ENCODE peak calls at places on chromosomes 2 and 18, in eight cellular contexts. One of them, this sample, is unnamed.

GRCh38 chr2:223669453-223670225 is 67.5 kb upstream of the SCG2 start:
- DNase-seq in sigmoid colon: no peak
- DNase-seq in psoas muscle: no peak
- DNase-seq in AG04450: no peak
- DNase-seq in fibroblast of lung: peak
- DNase-seq in heart left ventricle: no peak
- DNase-seq in endothelial cell of umbilical vein: no peak
- DNase-seq in cardiac fibroblast: peak
- DNase-seq in this sample: no peak

GRCh38 chr2:224518806-224519580 is 66.2 kb downstream of the CUL3 start:
- DNase-seq in sigmoid colon: no peak
- DNase-seq in endothelial cell of umbilical vein: no peak
- DNase-seq in cardiac fibroblast: peak
- DNase-seq in heart left ventricle: no peak
- DNase-seq in psoas muscle: no peak
- DNase-seq in AG04450: peak
- DNase-seq in fibroblast of lung: peak
- DNase-seq in this sample: no peak

GRCh38 chr2:159262904-159263303 is 23.6 kb downstream of the WDSUB1 start:
- DNase-seq in psoas muscle: no peak
- DNase-seq in sigmoid colon: no peak
- DNase-seq in endothelial cell of umbilical vein: no peak
- DNase-seq in heart left ventricle: no peak
- DNase-seq in cardiac fibroblast: no peak
- DNase-seq in AG04450: no peak
- DNase-seq in fibroblast of lung: no peak
- DNase-seq in this sample: no peak

GRCh38 chr2:19664651-19665050 is 237.1 kb downstream of the TTC32 start:
- DNase-seq in fibroblast of lung: peak
- DNase-seq in psoas muscle: no peak
- DNase-seq in sigmoid colon: no peak
- DNase-seq in cardiac fibroblast: peak
- DNase-seq in endothelial cell of umbilical vein: no peak
- DNase-seq in AG04450: no peak
- DNase-seq in heart left ventricle: no peak
- DNase-seq in this sample: no peak

GRCh38 chr2:209772316-209772715 is 684 bp downstream of the UNC80 start:
- DNase-seq in cardiac fibroblast: no peak
- DNase-seq in fibroblast of lung: no peak
- DNase-seq in psoas muscle: no peak
- DNase-seq in AG04450: no peak
- DNase-seq in sigmoid colon: no peak
- DNase-seq in endothelial cell of umbilical vein: no peak
- DNase-seq in heart left ventricle: no peak
- DNase-seq in this sample: no peak

GRCh38 chr2:219314804-219315468 is 5.7 kb upstream of the PTPRN start:
- DNase-seq in endothelial cell of umbilical vein: no peak
- DNase-seq in sigmoid colon: no peak
- DNase-seq in cardiac fibroblast: peak
- DNase-seq in heart left ventricle: no peak
- DNase-seq in AG04450: no peak
- DNase-seq in fibroblast of lung: peak
- DNase-seq in psoas muscle: no peak
- DNase-seq in this sample: no peak

GRCh38 chr2:233801357-233802131 is 23.4 kb downstream of the MROH2A start:
- DNase-seq in fibroblast of lung: peak
- DNase-seq in AG04450: no peak
- DNase-seq in endothelial cell of umbilical vein: no peak
- DNase-seq in cardiac fibroblast: peak
- DNase-seq in sigmoid colon: no peak
- DNase-seq in heart left ventricle: no peak
- DNase-seq in psoas muscle: no peak
- DNase-seq in this sample: no peak

GRCh38 chr2:196718796-196719564 is 79.5 kb downstream of the CCDC150 start:
- DNase-seq in heart left ventricle: no peak
- DNase-seq in fibroblast of lung: peak
- DNase-seq in cardiac fibroblast: peak
- DNase-seq in sigmoid colon: no peak
- DNase-seq in endothelial cell of umbilical vein: no peak
- DNase-seq in AG04450: peak
- DNase-seq in psoas muscle: no peak
- DNase-seq in this sample: no peak

GRCh38 chr18:45608400-45608799 is 6.9 kb upstream of the SLC14A2 start:
- DNase-seq in fibroblast of lung: no peak
- DNase-seq in psoas muscle: no peak
- DNase-seq in cardiac fibroblast: no peak
- DNase-seq in heart left ventricle: no peak
- DNase-seq in endothelial cell of umbilical vein: no peak
- DNase-seq in AG04450: no peak
- DNase-seq in sigmoid colon: no peak
- DNase-seq in this sample: no peak

GRCh38 chr2:20707601-20708000 is 40.7 kb downstream of the GDF7 start:
- DNase-seq in psoas muscle: no peak
- DNase-seq in fibroblast of lung: no peak
- DNase-seq in AG04450: no peak
- DNase-seq in endothelial cell of umbilical vein: no peak
- DNase-seq in sigmoid colon: no peak
- DNase-seq in heart left ventricle: no peak
- DNase-seq in cardiac fibroblast: no peak
- DNase-seq in this sample: no peak

GRCh38 chr2:54524236-54524991 is 68.3 kb downstream of the SPTBN1 start:
- DNase-seq in psoas muscle: no peak
- DNase-seq in heart left ventricle: peak
- DNase-seq in fibroblast of lung: peak
- DNase-seq in AG04450: no peak
- DNase-seq in endothelial cell of umbilical vein: peak
- DNase-seq in cardiac fibroblast: peak
- DNase-seq in sigmoid colon: no peak
- DNase-seq in this sample: no peak

GRCh38 chr2:163863073-163863472 is 127.3 kb upstream of the FIGN start:
- DNase-seq in endothelial cell of umbilical vein: no peak
- DNase-seq in sigmoid colon: no peak
- DNase-seq in fibroblast of lung: no peak
- DNase-seq in cardiac fibroblast: no peak
- DNase-seq in heart left ventricle: no peak
- DNase-seq in AG04450: no peak
- DNase-seq in psoas muscle: no peak
- DNase-seq in this sample: no peak

GRCh38 chr2:25159947-25160346 is 8.4 kb downstream of the POMC start:
- DNase-seq in AG04450: no peak
- DNase-seq in fibroblast of lung: no peak
- DNase-seq in sigmoid colon: no peak
- DNase-seq in psoas muscle: no peak
- DNase-seq in endothelial cell of umbilical vein: no peak
- DNase-seq in cardiac fibroblast: peak
- DNase-seq in heart left ventricle: no peak
- DNase-seq in this sample: no peak

GRCh38 chr2:100919316-100919715 is 82.8 kb upstream of the RPL31 start:
- DNase-seq in AG04450: no peak
- DNase-seq in endothelial cell of umbilical vein: no peak
- DNase-seq in cardiac fibroblast: no peak
- DNase-seq in fibroblast of lung: no peak
- DNase-seq in psoas muscle: no peak
- DNase-seq in sigmoid colon: no peak
- DNase-seq in heart left ventricle: no peak
- DNase-seq in this sample: no peak

GRCh38 chr2:26245231-26245732 is 543 bp downstream of the HADHB start:
- DNase-seq in AG04450: no peak
- DNase-seq in cardiac fibroblast: peak
- DNase-seq in sigmoid colon: peak
- DNase-seq in heart left ventricle: peak
- DNase-seq in psoas muscle: peak
- DNase-seq in endothelial cell of umbilical vein: no peak
- DNase-seq in fibroblast of lung: peak
- DNase-seq in this sample: no peak

GRCh38 chr2:26245810-26246209 is 1.1 kb downstream of the HADHB start:
- DNase-seq in endothelial cell of umbilical vein: peak
- DNase-seq in sigmoid colon: no peak
- DNase-seq in cardiac fibroblast: peak
- DNase-seq in psoas muscle: no peak
- DNase-seq in fibroblast of lung: peak
- DNase-seq in heart left ventricle: no peak
- DNase-seq in AG04450: no peak
- DNase-seq in this sample: no peak

GRCh38 chr2:26243643-26244478 is 571 bp downstream of the HADHA start:
- DNase-seq in fibroblast of lung: peak
- DNase-seq in psoas muscle: no peak
- DNase-seq in heart left ventricle: no peak
- DNase-seq in AG04450: no peak
- DNase-seq in cardiac fibroblast: peak
- DNase-seq in endothelial cell of umbilical vein: peak
- DNase-seq in sigmoid colon: no peak
- DNase-seq in this sample: no peak

GRCh38 chr2:26246818-26247217 is 2.1 kb downstream of the HADHB start:
- DNase-seq in sigmoid colon: no peak
- DNase-seq in AG04450: peak
- DNase-seq in heart left ventricle: peak
- DNase-seq in psoas muscle: peak
- DNase-seq in cardiac fibroblast: peak
- DNase-seq in fibroblast of lung: peak
- DNase-seq in endothelial cell of umbilical vein: no peak
- DNase-seq in this sample: no peak

DNA sequence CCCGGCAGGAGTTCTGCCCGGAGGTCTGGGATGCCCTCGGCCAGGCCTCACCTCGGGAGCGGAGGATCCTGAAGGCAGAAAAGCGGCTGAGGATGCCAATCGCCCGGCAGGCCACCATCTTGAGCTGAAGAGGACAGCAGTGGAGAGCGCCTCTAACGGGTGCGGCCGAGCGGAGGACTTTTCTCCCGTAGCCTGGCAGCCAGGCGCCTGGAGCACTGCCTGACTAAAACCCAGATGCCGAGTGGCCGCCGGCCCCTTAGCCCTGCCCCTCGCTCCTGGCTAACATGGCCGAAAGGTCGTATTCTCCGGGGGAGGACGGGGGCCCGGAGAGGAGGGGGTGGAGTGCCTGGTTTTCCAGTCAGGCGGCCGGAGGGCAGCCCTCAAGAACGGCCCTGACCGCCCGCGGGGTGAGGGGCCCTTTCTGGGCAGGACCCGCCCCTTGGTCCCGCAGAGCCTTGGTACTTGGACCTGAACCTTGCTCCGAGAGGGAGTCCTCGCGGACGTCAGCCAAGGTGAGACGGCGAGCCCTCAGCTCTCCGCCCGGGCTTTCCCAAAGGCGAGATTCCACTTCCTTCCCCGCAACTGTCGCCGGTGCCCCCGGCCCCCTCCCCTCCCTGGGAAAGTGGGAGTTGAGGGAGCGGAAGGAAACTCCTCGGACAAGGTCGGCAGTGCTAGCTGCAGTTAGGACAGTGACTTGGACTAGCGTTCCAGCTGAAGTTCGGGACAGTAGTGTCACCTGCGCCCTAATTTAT is at the start of the genes HADHA and HADHB:
- DNase-seq in psoas muscle: peak
- DNase-seq in endothelial cell of umbilical vein: peak
- DNase-seq in AG04450: peak
- DNase-seq in sigmoid colon: peak
- DNase-seq in heart left ventricle: peak
- DNase-seq in cardiac fibroblast: peak
- DNase-seq in fibroblast of lung: peak
- DNase-seq in this sample: peak
- TF ChIP-seq CTCF in psoas muscle: no peak
- TF ChIP-seq CTCF in endothelial cell of umbilical vein: peak
- TF ChIP-seq CTCF in AG04450: peak
- TF ChIP-seq CTCF in sigmoid colon: no peak
- TF ChIP-seq CTCF in heart left ventricle: peak
- TF ChIP-seq CTCF in cardiac fibroblast: peak
- TF ChIP-seq CTCF in fibroblast of lung: peak
- TF ChIP-seq CTCF in this sample: peak

GRCh38 chr2:212494413-212495020 is 44.1 kb downstream of the ERBB4 start:
- DNase-seq in fibroblast of lung: no peak
- DNase-seq in endothelial cell of umbilical vein: no peak
- DNase-seq in psoas muscle: no peak
- DNase-seq in heart left ventricle: no peak
- DNase-seq in AG04450: no peak
- DNase-seq in cardiac fibroblast: no peak
- DNase-seq in sigmoid colon: no peak
- DNase-seq in this sample: no peak
- H3K4me3 ChIP-seq in fibroblast of lung: no peak
- H3K4me3 ChIP-seq in endothelial cell of umbilical vein: no peak
- H3K4me3 ChIP-seq in psoas muscle: no peak
- H3K4me3 ChIP-seq in heart left ventricle: no peak
- H3K4me3 ChIP-seq in AG04450: no peak
- H3K4me3 ChIP-seq in cardiac fibroblast: no peak
- H3K4me3 ChIP-seq in sigmoid colon: no peak
- H3K4me3 ChIP-seq in this sample: no peak

GRCh38 chr2:157751462-157752058 is 122.9 kb upstream of the ACVR1C start:
- DNase-seq in fibroblast of lung: peak
- DNase-seq in heart left ventricle: no peak
- DNase-seq in endothelial cell of umbilical vein: no peak
- DNase-seq in psoas muscle: peak
- DNase-seq in cardiac fibroblast: peak
- DNase-seq in AG04450: no peak
- DNase-seq in sigmoid colon: no peak
- DNase-seq in this sample: no peak
- TF ChIP-seq CTCF in fibroblast of lung: no peak
- TF ChIP-seq CTCF in heart left ventricle: no peak
- TF ChIP-seq CTCF in endothelial cell of umbilical vein: no peak
- TF ChIP-seq CTCF in psoas muscle: no peak
- TF ChIP-seq CTCF in cardiac fibroblast: no peak
- TF ChIP-seq CTCF in AG04450: no peak
- TF ChIP-seq CTCF in sigmoid colon: no peak
- TF ChIP-seq CTCF in this sample: no peak

GRCh38 chr2:27445155-27445554 is 3.0 kb downstream of the KRTCAP3 start:
- DNase-seq in AG04450: no peak
- DNase-seq in fibroblast of lung: no peak
- DNase-seq in sigmoid colon: no peak
- DNase-seq in psoas muscle: no peak
- DNase-seq in endothelial cell of umbilical vein: no peak
- DNase-seq in cardiac fibroblast: no peak
- DNase-seq in heart left ventricle: no peak
- DNase-seq in this sample: no peak

GRCh38 chr2:27441958-27442281 is 261 bp upstream of the KRTCAP3 start:
- DNase-seq in cardiac fibroblast: no peak
- DNase-seq in AG04450: no peak
- DNase-seq in endothelial cell of umbilical vein: no peak
- DNase-seq in fibroblast of lung: no peak
- DNase-seq in psoas muscle: no peak
- DNase-seq in heart left ventricle: no peak
- DNase-seq in sigmoid colon: no peak
- DNase-seq in this sample: no peak

GRCh38 chr2:27441226-27441926 is 805 bp upstream of the KRTCAP3 start:
- DNase-seq in fibroblast of lung: no peak
- DNase-seq in sigmoid colon: no peak
- DNase-seq in cardiac fibroblast: no peak
- DNase-seq in endothelial cell of umbilical vein: no peak
- DNase-seq in AG04450: no peak
- DNase-seq in heart left ventricle: no peak
- DNase-seq in psoas muscle: no peak
- DNase-seq in this sample: no peak

GRCh38 chr2:27442282-27442980 is at the start of gene KRTCAP3:
- DNase-seq in psoas muscle: peak
- DNase-seq in AG04450: no peak
- DNase-seq in endothelial cell of umbilical vein: no peak
- DNase-seq in sigmoid colon: no peak
- DNase-seq in cardiac fibroblast: no peak
- DNase-seq in heart left ventricle: no peak
- DNase-seq in fibroblast of lung: no peak
- DNase-seq in this sample: peak

DNA sequence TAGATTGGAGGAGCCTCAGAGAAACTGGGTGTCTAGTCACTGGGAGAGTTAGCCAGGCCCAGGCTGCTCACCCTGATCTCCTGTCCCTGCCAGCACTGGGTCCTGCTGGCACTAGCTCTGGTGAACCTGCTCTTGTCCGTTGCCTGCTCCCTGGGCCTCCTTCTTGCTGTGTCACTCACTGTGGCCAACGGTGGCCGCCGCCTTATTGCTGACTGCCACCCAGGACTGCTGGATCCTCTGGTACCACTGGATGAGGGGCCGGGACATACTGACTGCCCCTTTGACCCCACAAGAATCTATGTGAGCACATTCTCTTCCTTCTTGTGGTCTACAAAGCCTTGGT is 771 bp downstream of the KRTCAP3 start:
- DNase-seq in heart left ventricle: no peak
- DNase-seq in sigmoid colon: no peak
- DNase-seq in cardiac fibroblast: no peak
- DNase-seq in AG04450: no peak
- DNase-seq in fibroblast of lung: no peak
- DNase-seq in psoas muscle: peak
- DNase-seq in endothelial cell of umbilical vein: no peak
- DNase-seq in this sample: no peak
- H3K4me3 ChIP-seq in heart left ventricle: no peak
- H3K4me3 ChIP-seq in sigmoid colon: no peak
- H3K4me3 ChIP-seq in cardiac fibroblast: no peak
- H3K4me3 ChIP-seq in AG04450: no peak
- H3K4me3 ChIP-seq in fibroblast of lung: no peak
- H3K4me3 ChIP-seq in psoas muscle: peak
- H3K4me3 ChIP-seq in endothelial cell of umbilical vein: no peak
- H3K4me3 ChIP-seq in this sample: no peak